ENCODE peak calls at places on chromosomes 4 and X, in nine cellular contexts. E is psoas muscle; U is NCI-H460; H is T follicular helper cell; G is RKO; J is myocyte; X is stimulated activated naive CD8-positive, alpha-beta T cell treated with anti-CD3 and anti-CD28 coated beads, Interleukin-15, Interleukin-2, amounts not matched to agents 100 U/mL and 50 U/mL, for 24 hours; Q is prostate gland; M is B cell. K is an unnamed sample.

GRCh38 chr4:151431728-151432127 is 22.8 kb downstream of the FHIP1A start:
- DNase-seq in E (no peak), U (no peak), H (no peak), G (no peak), J (no peak), X (no peak), Q (no peak), M (no peak), K (no peak)

GRCh38 chr4:102501635-102502382 is 650 bp downstream of the NFKB1 start:
- DNase-seq in E (peak; percentile 85), U (peak; percentile 40), H (peak; percentile 46), G (peak; percentile 88), J (peak; percentile 88), X (peak; percentile 65), Q (peak; percentile 79), M (peak; percentile 82), K (peak; percentile 90)

GRCh38 chr4:81352476-81352875 is 119.2 kb downstream of the RASGEF1B start:
- DNase-seq in E (no peak), U (no peak), H (no peak), G (no peak), J (peak; percentile 6), X (no peak), Q (no peak), M (no peak), K (no peak)

GRCh38 chr4:42865572-42866189 is 26.8 kb upstream of the GRXCR1 start:
- DNase-seq in E (no peak), U (peak; percentile 50), H (peak; percentile 23), G (peak; percentile 68), J (peak; percentile 33), X (peak; percentile 52), Q (peak; percentile 48), M (peak; percentile 60), K (no peak)

GRCh38 chrX:99480728-99481127 is 929.3 kb downstream of the PCDH19 start:
- DNase-seq in E (no peak), U (no peak), H (no peak), G (no peak), J (no peak), X (no peak), Q (no peak), M (no peak), K (no peak)

GRCh38 chrX:22950278-22951266 is 49.2 kb upstream of the DDX53 start:
- DNase-seq in E (no peak), U (peak; percentile 59), H (no peak), G (peak; percentile 96), J (peak; percentile 62), X (no peak), Q (no peak), M (peak; percentile 0), K (no peak)

GRCh38 chrX:96480081-96480480 is 204.6 kb upstream of the DIAPH2 start:
- DNase-seq in E (no peak), U (no peak), H (no peak), G (peak; percentile 26), J (no peak), X (no peak), Q (no peak), M (no peak), K (no peak)

GRCh38 chr4:5974321-5974720 is 43.9 kb downstream of the C4orf50 start:
- DNase-seq in E (no peak), U (no peak), H (no peak), G (no peak), J (no peak), X (no peak), Q (no peak), M (no peak), K (no peak)

GRCh38 chr4:169899295-169899694 is 126.9 kb downstream of the MFAP3L start:
- DNase-seq in E (no peak), U (no peak), H (no peak), G (peak; percentile 8), J (peak; percentile 93), X (no peak), Q (no peak), M (no peak), K (no peak)

GRCh38 chr4:5635826-5636196 is 72.5 kb downstream of the EVC2 start:
- DNase-seq in E (no peak), U (no peak), H (no peak), G (peak; percentile 72), J (peak; percentile 56), X (no peak), Q (no peak), M (no peak), K (no peak)

GRCh38 chr4:304987-305680 is at the start of gene ZNF732:
- DNase-seq in E (no peak), U (no peak), H (no peak), G (no peak), J (no peak), X (no peak), Q (peak; percentile 36), M (no peak), K (peak; percentile 84)

GRCh38 chr4:37628977-37629609 is 57.1 kb downstream of the RELL1 start:
- DNase-seq in E (peak; percentile 81), U (peak; percentile 12), H (no peak), G (peak; percentile 63), J (peak; percentile 53), X (no peak), Q (no peak), M (no peak), K (no peak)

GRCh38 chr4:12644261-12644660 is 839.9 kb downstream of the RAB28 start:
- DNase-seq in E (no peak), U (no peak), H (no peak), G (no peak), J (no peak), X (no peak), Q (no peak), M (no peak), K (no peak)

GRCh38 chr4:1534876-1535526 is 128.8 kb upstream of the NKX1-1 start:
- DNase-seq in E (peak; percentile 14), U (no peak), H (no peak), G (no peak), J (no peak), X (no peak), Q (no peak), M (no peak), K (no peak)

GRCh38 chr4:5821665-5822358 is 71.1 kb downstream of the CRMP1 start:
- DNase-seq in E (no peak), U (no peak), H (no peak), G (no peak), J (no peak), X (peak; percentile 15), Q (no peak), M (peak; percentile 8), K (no peak)

GRCh38 chr4:53009824-53010223 is 147.7 kb downstream of the RASL11B start:
- DNase-seq in E (no peak), U (no peak), H (no peak), G (no peak), J (no peak), X (no peak), Q (no peak), M (no peak), K (no peak)

GRCh38 chrX:131322646-131323045 is 33.5 kb upstream of the IGSF1 start:
- DNase-seq in E (no peak), U (no peak), H (no peak), G (no peak), J (no peak), X (no peak), Q (no peak), M (no peak), K (no peak)

GRCh38 chr4:121863787-121864186 is 6.5 kb downstream of the BBS7 start:
- DNase-seq in E (no peak), U (no peak), H (no peak), G (no peak), J (no peak), X (no peak), Q (no peak), M (no peak), K (no peak)

GRCh38 chrX:23952984-23953907 is 45.4 kb downstream of the CXorf58 start:
- DNase-seq in E (no peak), U (no peak), H (no peak), G (no peak), J (peak; percentile 3), X (peak; percentile 30), Q (no peak), M (peak; percentile 48), K (no peak)

GRCh38 chr4:78254893-78255292 is 197.8 kb downstream of the FRAS1 start:
- DNase-seq in E (no peak), U (no peak), H (no peak), G (no peak), J (no peak), X (no peak), Q (no peak), M (no peak), K (no peak)